ENCODE peak calls at places on chromosomes 12 and 14, in seven cellular contexts. X is IMR-90, L is H9, Y is H1, R is mesendoderm, A is mesenchymal stem cell, B is trophoblast cell. N is an unnamed sample.
A peak's percentile ranks its signal among the peaks of the same experiment; 100 is the strongest.

GRCh38 chr14:42665083-42665482 is 1058.4 kb downstream of the LRFN5 start:
- DNase-seq in X (no peak), L (no peak), Y (no peak), R (peak; percentile 37), A (no peak), B (no peak), N (no peak)

GRCh38 chr14:35332517-35333346 is 40.5 kb downstream of the PSMA6 start:
- DNase-seq in X (no peak), L (no peak), Y (peak; percentile 45), R (no peak), A (peak; percentile 24), B (peak; percentile 27), N (no peak)

GRCh38 chr12:27460471-27460978 is 14.0 kb downstream of the SMCO2 start:
- DNase-seq in X (peak; percentile 38), L (no peak), Y (no peak), R (no peak), A (no peak), B (no peak), N (no peak)

GRCh38 chr14:26887842-26888241 is 290.0 kb upstream of the NOVA1 start:
- DNase-seq in X (no peak), L (no peak), Y (no peak), R (no peak), A (no peak), B (no peak), N (no peak)

GRCh38 chr14:75578099-75578785 is at the start of gene FLVCR2:
- DNase-seq in X (peak; percentile 49), L (peak; percentile 82), Y (peak; percentile 75), R (peak; percentile 77), A (peak; percentile 83), B (peak; percentile 88), N (peak; percentile 70)

GRCh38 chr12:95395706-95396105 is 78.2 kb upstream of the METAP2 start:
- DNase-seq in X (no peak), L (no peak), Y (no peak), R (no peak), A (no peak), B (no peak), N (no peak)

GRCh38 chr12:6563448-6564050 is 4.5 kb downstream of the NOP2 start:
- DNase-seq in X (peak; percentile 40), L (peak; percentile 77), Y (peak; percentile 89), R (peak; percentile 73), A (peak; percentile 71), B (no peak), N (peak; percentile 56)

GRCh38 chr12:102917026-102917787 is at the start of gene PAH:
- DNase-seq in X (no peak), L (peak; percentile 97), Y (peak; percentile 79), R (peak; percentile 62), A (no peak), B (no peak), N (peak; percentile 23)

GRCh38 chr12:49582840-49583239 is 14.9 kb upstream of the MCRS1 start:
- DNase-seq in X (peak; percentile 14), L (no peak), Y (no peak), R (no peak), A (no peak), B (no peak), N (no peak)

GRCh38 chr14:65500075-65500474 is 87.5 kb downstream of the FUT8 start:
- DNase-seq in X (no peak), L (no peak), Y (no peak), R (no peak), A (no peak), B (no peak), N (no peak)

GRCh38 chr12:2640281-2640680 is 154.5 kb upstream of the FKBP4 start:
- DNase-seq in X (no peak), L (no peak), Y (no peak), R (no peak), A (no peak), B (no peak), N (no peak)

GRCh38 chr14:68283378-68284123 is 464.0 kb downstream of the RAD51B start:
- DNase-seq in X (no peak), L (no peak), Y (no peak), R (no peak), A (no peak), B (no peak), N (no peak)

GRCh38 chr12:49542592-49543160 is 3.8 kb downstream of the KCNH3 start:
- DNase-seq in X (no peak), L (no peak), Y (no peak), R (no peak), A (no peak), B (no peak), N (no peak)

GRCh38 chr12:97047361-97047760 is 140.3 kb downstream of the NEDD1 start:
- DNase-seq in X (no peak), L (no peak), Y (no peak), R (no peak), A (no peak), B (no peak), N (no peak)

GRCh38 chr14:90355540-90356518 is 24.1 kb upstream of the NRDE2 start:
- DNase-seq in X (no peak), L (no peak), Y (no peak), R (peak; percentile 24), A (no peak), B (no peak), N (no peak)

GRCh38 chr12:97899956-97900355 is 437.4 kb downstream of the RMST start:
- DNase-seq in X (no peak), L (no peak), Y (no peak), R (no peak), A (peak; percentile 8), B (no peak), N (no peak)

GRCh38 chr14:38210587-38211257 is 3.0 kb downstream of the SSTR1 start:
- DNase-seq in X (peak; percentile 70), L (no peak), Y (no peak), R (no peak), A (peak; percentile 75), B (no peak), N (peak; percentile 18)

GRCh38 chr12:12506541-12506940 is 56.1 kb downstream of the DUSP16 start:
- DNase-seq in X (peak; percentile 63), L (no peak), Y (no peak), R (peak; percentile 61), A (peak; percentile 90), B (no peak), N (no peak)

GRCh38 chr14:49858383-49858782 is 5.8 kb upstream of the NEMF start:
- DNase-seq in X (no peak), L (no peak), Y (no peak), R (no peak), A (no peak), B (no peak), N (no peak)

GRCh38 chr12:27781680-27782079 is 1.6 kb upstream of the MANSC4 start:
- DNase-seq in X (peak; percentile 67), L (no peak), Y (no peak), R (peak; percentile 69), A (peak; percentile 35), B (no peak), N (no peak)

GRCh38 chr12:40033260-40033649 is 72.6 kb downstream of the SLC2A13 start:
- DNase-seq in X (no peak), L (no peak), Y (no peak), R (no peak), A (no peak), B (no peak), N (no peak)

GRCh38 chr12:113575386-113575785 is 103.7 kb upstream of the LHX5 start:
- DNase-seq in X (no peak), L (no peak), Y (no peak), R (no peak), A (no peak), B (no peak), N (no peak)

GRCh38 chr12:113577464-113578121 is 105.9 kb upstream of the LHX5 start:
- DNase-seq in X (no peak), L (no peak), Y (no peak), R (no peak), A (no peak), B (no peak), N (no peak)

GRCh38 chr12:113569841-113570240 is 98.2 kb upstream of the LHX5 start:
- DNase-seq in X (no peak), L (no peak), Y (no peak), R (no peak), A (no peak), B (no peak), N (no peak)

GRCh38 chr12:113571713-113572112 is 100.0 kb upstream of the LHX5 start:
- DNase-seq in X (no peak), L (no peak), Y (no peak), R (no peak), A (no peak), B (no peak), N (no peak)

GRCh38 chr12:113573148-113573547 is 101.5 kb upstream of the LHX5 start:
- DNase-seq in X (no peak), L (no peak), Y (no peak), R (no peak), A (no peak), B (no peak), N (no peak)
- H3K23ac ChIP-seq in X (no peak overlapping the region), L (no peak overlapping the region), Y (no peak overlapping the region), R (no peak overlapping the region), A (no peak overlapping the region), B (no peak overlapping the region), N (no peak overlapping the region)

GRCh38 chr12:19244312-19244711 is 114.8 kb downstream of the PLEKHA5 start:
- DNase-seq in X (no peak), L (no peak), Y (no peak), R (no peak), A (no peak), B (no peak), N (no peak)
- H3K23ac ChIP-seq in X (peak overlapping the region; percentile 42), L (no peak overlapping the region), Y (no peak overlapping the region), R (no peak overlapping the region), A (no peak overlapping the region), B (no peak overlapping the region), N (no peak overlapping the region)

GRCh38 chr14:96165493-96166474 is 38.9 kb upstream of the BDKRB2 start:
- DNase-seq in X (no peak), L (peak; percentile 22), Y (no peak), R (no peak), A (no peak), B (no peak), N (no peak)

GRCh38 chr14:96168581-96168980 is 36.1 kb upstream of the BDKRB2 start:
- DNase-seq in X (no peak), L (peak; percentile 14), Y (no peak), R (no peak), A (no peak), B (no peak), N (no peak)

GRCh38 chr14:96167224-96168148 is 37.2 kb upstream of the BDKRB2 start:
- DNase-seq in X (peak; percentile 95), L (peak; percentile 14), Y (no peak), R (peak; percentile 40), A (peak; percentile 96), B (peak; percentile 13), N (no peak)

GRCh38 chr14:96164861-96165490 is 39.7 kb upstream of the BDKRB2 start:
- DNase-seq in X (peak; percentile 58), L (peak; percentile 10), Y (no peak), R (no peak), A (peak; percentile 72), B (no peak), N (no peak)

GRCh38 chr14:96166475-96167223 is 38.0 kb upstream of the BDKRB2 start:
- DNase-seq in X (peak; percentile 54), L (peak; percentile 4), Y (no peak), R (no peak), A (no peak), B (no peak), N (no peak)
- H3K23ac ChIP-seq in X (peak overlapping the region; percentile 95), L (no peak overlapping the region), Y (no peak overlapping the region), R (no peak overlapping the region), A (no peak overlapping the region), B (no peak overlapping the region), N (no peak overlapping the region)

DNA sequence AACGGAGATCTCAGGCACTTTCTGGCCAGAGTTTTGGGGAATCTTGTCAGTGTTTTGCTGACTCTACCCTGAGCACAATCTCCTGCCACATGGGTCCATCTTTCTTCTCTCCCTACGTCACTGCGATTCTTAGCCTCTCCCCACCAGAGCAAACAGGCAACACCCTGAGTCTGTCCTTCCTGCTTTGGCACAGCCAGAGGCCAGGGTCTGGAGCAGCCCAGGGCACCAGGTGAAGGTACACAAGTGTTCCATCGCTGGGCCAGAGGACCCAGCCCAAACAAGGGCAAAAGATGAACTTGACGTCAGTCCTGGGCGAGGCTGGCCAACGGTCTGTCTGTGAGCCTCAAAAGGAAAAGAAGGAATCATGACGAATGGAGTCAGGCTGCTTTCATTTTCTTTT is 12.7 kb upstream of the CCDC177 start:
- DNase-seq in X (no peak), L (no peak), Y (no peak), R (no peak), A (no peak), B (no peak), N (no peak)
- H3K23ac ChIP-seq in X (no peak overlapping the region), L (no peak overlapping the region), Y (no peak overlapping the region), R (no peak overlapping the region), A (no peak overlapping the region), B (no peak overlapping the region), N (no peak overlapping the region)

N was measured in neuronal stem cell.